ENCODE peak calls at places on chromosomes 2 and 18, in four cellular contexts. S is IMR-90, P is upper lobe of left lung, G is body of pancreas. E is an unnamed sample.

GRCh38 chr2:148643998-148644884 is at the start of gene EPC2:
- DNase-seq in S (peak; percentile 80), G (peak; percentile 90), P (peak; percentile 92), E (peak; percentile 87)

GRCh38 chr2:142920579-142920978 is 43.1 kb downstream of the KYNU start:
- DNase-seq in S (peak; percentile 18), G (no peak), P (no peak), E (no peak)

GRCh38 chr2:111123751-111124150 is 3.0 kb downstream of the BCL2L11 start:
- DNase-seq in G (no peak), P (no peak), S (no peak), E (no peak)

GRCh38 chr2:137161250-137161649 is 395.9 kb downstream of the THSD7B start:
- DNase-seq in P (no peak), S (no peak), G (no peak), E (no peak)

GRCh38 chr2:231514225-231514950 is 15.9 kb downstream of the NMUR1 start:
- DNase-seq in S (peak; percentile 93), G (peak; percentile 98), P (peak; percentile 99), E (peak; percentile 98)

GRCh38 chr2:174217883-174218282 is 30.4 kb downstream of the OLA1 start:
- DNase-seq in S (no peak), G (no peak), P (no peak), E (no peak)

GRCh38 chr2:10271946-10272345 is 30.8 kb upstream of the HPCAL1 start:
- DNase-seq in G (peak; percentile 77), P (peak; percentile 19), S (no peak), E (no peak)

GRCh38 chr2:10346929-10347558 is 44.3 kb downstream of the HPCAL1 start:
- DNase-seq in P (no peak), G (no peak), S (peak; percentile 41), E (no peak)

GRCh38 chr2:120793682-120794403 is 58.2 kb downstream of the GLI2 start:
- DNase-seq in G (no peak), S (no peak), P (no peak), E (no peak)

GRCh38 chr2:23293063-23293462 is 91.9 kb upstream of the KLHL29 start:
- DNase-seq in S (no peak), G (peak; percentile 33), P (no peak), E (peak; percentile 64)

GRCh38 chr2:31108887-31109286 is 29.4 kb downstream of the GALNT14 start:
- DNase-seq in P (no peak), S (no peak), G (no peak), E (no peak)

GRCh38 chr2:11398710-11399109 is 54.3 kb upstream of the ROCK2 start:
- DNase-seq in P (peak; percentile 92), S (no peak), G (no peak), E (no peak)

GRCh38 chr2:217691920-217692666 is 310.7 kb downstream of the TNS1 start:
- DNase-seq in S (peak; percentile 46), G (peak; percentile 13), P (peak; percentile 34), E (no peak)

GRCh38 chr18:13269599-13270011 is 51.0 kb downstream of the LDLRAD4 start:
- DNase-seq in S (no peak), G (peak; percentile 43), P (peak; percentile 24), E (no peak)

GRCh38 chr2:30150786-30151185 is 4.0 kb downstream of the YPEL5 start:
- DNase-seq in P (no peak), G (no peak), S (no peak), E (no peak)

GRCh38 chr2:46024146-46024779 is 272.9 kb upstream of the EPAS1 start:
- DNase-seq in S (no peak), G (no peak), P (no peak), E (no peak)

GRCh38 chr2:148582679-148583511 is 61.7 kb upstream of the EPC2 start:
- DNase-seq in P (no peak), G (no peak), S (peak; percentile 4), E (no peak)

GRCh38 chr2:23556929-23557328 is 171.9 kb downstream of the KLHL29 start:
- DNase-seq in P (no peak), G (peak; percentile 42), S (no peak), E (peak; percentile 24)

GRCh38 chr18:41660654-41661053 is 294.4 kb upstream of the PIK3C3 start:
- DNase-seq in G (no peak), P (no peak), S (no peak), E (no peak)

GRCh38 chr2:224658776-224659175 is 57.4 kb downstream of the CCDC195 start:
- DNase-seq in P (no peak), S (no peak), G (no peak), E (no peak)

GRCh38 chr18:48680871-48681270 is 142.0 kb downstream of the CTIF start:
- DNase-seq in G (peak; percentile 20), S (no peak), P (peak; percentile 55), E (peak; percentile 27)

GRCh38 chr2:70684846-70685622 is 83.0 kb downstream of the ADD2 start:
- DNase-seq in S (no peak), G (no peak), P (no peak), E (no peak)

GRCh38 chr2:223943561-223944008 is 1.6 kb downstream of the WDFY1 start:
- DNase-seq in P (no peak), G (peak; percentile 43), S (peak; percentile 60), E (no peak)

GRCh38 chr2:218284106-218284811 is 8.0 kb downstream of the TMBIM1 start:
- DNase-seq in G (peak; percentile 82), P (peak; percentile 69), S (peak; percentile 80), E (no peak)

GRCh38 chr2:178761759-178762371 is 45.4 kb downstream of the TTN start:
- DNase-seq in S (peak; percentile 49), P (no peak), G (peak; percentile 46), E (no peak)

DNA sequence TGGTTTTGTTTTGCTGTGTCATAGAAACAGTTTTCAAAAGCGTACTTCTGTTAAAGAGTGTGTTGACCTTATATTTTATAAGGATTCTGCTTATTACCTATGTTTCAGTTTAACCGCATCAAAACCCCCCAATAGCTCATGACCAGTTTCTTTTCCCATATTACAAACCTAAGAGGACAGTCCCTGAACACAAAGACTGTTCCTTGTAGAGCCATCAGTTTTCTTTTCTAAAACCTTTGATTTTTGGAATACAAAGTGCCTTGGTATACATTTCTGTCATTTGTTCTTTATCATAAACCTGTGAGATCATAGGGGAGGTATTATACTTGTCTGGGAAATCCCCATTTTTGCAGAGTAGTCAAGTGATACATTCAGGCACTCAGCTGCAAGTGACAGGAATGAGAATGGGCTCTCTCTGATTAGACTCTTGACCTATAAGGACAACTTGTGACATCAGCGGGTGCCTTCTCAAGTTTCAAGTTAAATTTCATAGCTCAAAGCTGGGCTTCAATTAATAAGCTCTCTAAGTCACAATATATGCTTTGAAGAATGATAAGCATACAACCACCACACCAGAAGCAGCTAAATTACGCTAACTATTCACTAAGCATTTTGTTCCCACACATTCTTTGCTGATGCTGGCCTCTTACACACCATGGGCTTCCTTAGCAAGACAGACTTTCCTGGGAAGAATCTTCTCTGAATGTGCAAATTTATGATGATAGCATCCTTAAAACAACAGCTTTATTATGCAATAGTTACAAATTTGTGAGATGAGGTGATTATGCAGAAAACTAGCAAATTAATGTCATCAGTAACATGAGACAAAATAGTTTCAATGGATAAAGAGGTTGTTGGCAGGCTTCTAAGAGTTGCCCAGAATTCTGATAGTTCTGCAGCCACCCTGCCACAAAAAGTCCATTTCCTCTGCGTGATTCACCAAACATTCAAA is 97.5 kb upstream of the CD302 start:
- DNase-seq in S (peak; percentile 11), P (no peak), G (no peak), E (no peak)
- H3K4me1 ChIP-seq in S (no peaks in the 10 kb centered on the region), P (no peaks in the 10 kb centered on the region), G (no peaks in the 10 kb centered on the region), E (no peaks in the 10 kb centered on the region)

DNA sequence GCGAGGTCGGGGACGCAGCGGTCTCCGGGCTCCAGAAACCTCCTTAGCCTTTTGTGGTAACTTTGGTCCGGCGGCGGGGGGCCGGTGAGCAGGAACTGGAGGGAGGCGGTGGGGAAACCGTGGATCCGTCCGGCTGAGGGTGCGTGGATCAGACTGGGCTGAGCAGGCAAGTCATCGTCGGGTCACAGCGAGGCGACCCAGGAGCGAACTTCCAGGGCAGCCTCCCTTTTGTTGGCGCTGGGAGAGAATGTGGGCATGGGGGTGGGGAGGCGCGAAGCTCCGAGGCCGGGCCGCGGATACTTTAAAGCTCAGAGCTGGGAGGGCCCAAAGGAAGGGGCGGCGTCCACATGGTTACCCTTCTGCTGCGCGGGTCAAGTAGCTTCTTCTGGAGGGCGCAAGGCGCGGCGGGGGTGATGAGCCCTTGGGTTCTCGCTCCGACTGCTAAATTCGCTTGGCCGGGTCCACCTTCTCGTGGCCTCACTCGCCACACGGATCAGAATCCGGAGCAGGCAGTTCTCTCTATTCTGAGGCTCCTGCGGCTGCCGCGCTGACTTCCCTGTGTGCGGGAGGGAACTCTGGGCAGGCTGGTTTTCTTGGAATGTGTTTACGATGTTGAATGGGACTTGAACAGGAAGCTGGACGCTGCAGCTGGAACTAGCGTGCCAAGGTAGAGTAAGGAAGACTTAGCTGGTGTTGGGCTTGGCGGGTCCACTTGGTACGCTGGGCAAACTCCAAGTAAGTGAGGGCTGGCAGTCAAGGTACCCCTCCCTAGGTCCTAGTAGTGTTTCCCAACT is 969 bp downstream of the GULP1 start:
- DNase-seq in G (peak; percentile 87), S (peak; percentile 86), P (peak; percentile 88), E (peak; percentile 94)
- TF ChIP-seq POLR2A in G (peak; percentile 91), S (no peak), P (no peak), E (peak; percentile 42)

GRCh38 chr2:60962534-60962933 is 55.0 kb upstream of the PEX13 start:
- DNase-seq in S (no peak), G (no peak), P (no peak), E (no peak)

GRCh38 chr2:60963176-60963575 is 54.3 kb upstream of the PEX13 start:
- DNase-seq in G (no peak), P (no peak), S (no peak), E (no peak)

GRCh38 chr2:60965514-60965815 is 52.1 kb upstream of the PEX13 start:
- DNase-seq in S (no peak), G (no peak), P (no peak), E (no peak)

GRCh38 chr2:60966465-60967405 is 50.8 kb upstream of the PEX13 start:
- DNase-seq in S (no peak), P (no peak), G (no peak), E (no peak)

GRCh38 chr2:60964651-60965513 is 52.6 kb upstream of the PEX13 start:
- DNase-seq in P (no peak), G (no peak), S (no peak), E (no peak)
- H3K27ac ChIP-seq in P (no peak overlapping the region), G (no peak overlapping the region), S (no peak overlapping the region), E (no peak overlapping the region)

GRCh38 chr2:235669269-235669831 is 175.5 kb downstream of the AGAP1 start:
- DNase-seq in G (peak; percentile 59), P (peak; percentile 46), S (peak; percentile 58), E (peak; percentile 30)
- H3K4me1 ChIP-seq in G (peaks cover 34% of the 10 kb centered on the region), P (peaks cover 19% of the 10 kb centered on the region), S (peaks cover 13% of the 10 kb centered on the region), E (peaks cover 8% of the 10 kb centered on the region)

DNA sequence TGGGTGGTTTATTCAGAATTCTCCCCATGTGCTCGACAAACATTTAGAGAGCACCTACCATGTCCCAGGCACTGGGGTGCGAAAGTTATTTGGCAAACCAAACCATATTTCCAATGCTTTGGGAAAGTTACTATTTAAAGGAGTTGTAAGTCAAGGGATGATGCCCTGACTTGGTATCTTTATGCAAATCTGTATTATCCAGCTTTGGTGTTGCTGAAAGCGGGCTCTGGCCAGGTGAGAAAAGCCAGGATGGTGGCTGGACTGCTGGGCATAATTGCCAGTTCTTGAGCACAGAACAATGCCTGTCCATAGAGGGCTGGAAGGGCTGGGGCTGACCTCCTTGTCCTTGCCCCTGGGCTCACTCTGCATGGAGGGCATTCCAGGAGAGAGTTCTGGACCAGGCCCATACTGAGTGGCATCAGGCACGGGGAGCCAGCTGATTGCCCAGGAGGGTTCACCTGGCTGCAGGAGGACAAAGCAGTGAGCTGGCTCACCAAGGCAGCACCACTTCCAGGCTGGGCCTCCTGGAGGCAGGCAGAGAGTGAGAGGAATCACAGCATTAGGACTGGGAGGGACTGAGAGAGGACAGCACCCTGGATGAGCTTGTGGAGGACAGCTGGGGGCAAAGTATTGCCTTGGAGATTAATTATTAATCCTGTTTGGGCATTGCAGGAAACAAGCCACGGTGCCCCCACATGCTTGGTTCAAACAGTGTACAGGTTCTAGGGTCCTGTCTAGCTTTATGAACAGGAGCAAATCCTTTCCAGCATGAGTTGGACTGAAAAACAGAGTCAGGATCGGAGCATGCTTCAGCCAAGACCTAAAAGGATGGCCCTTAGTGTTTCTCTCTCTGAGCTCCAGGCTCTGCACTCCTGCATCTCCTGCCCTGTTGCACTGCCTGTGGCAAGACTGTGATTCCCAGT is 7.1 kb downstream of the KHK start:
- DNase-seq in P (no peak), G (no peak), S (no peak), E (no peak)
- TF ChIP-seq POLR2A in P (no peak), G (no peak), S (no peak), E (no peak)